ENCODE peak calls at places on chromosomes 2 and 18, in four cellular contexts. N is cardiac fibroblast, R is PC-3, I is BE2C. V is an unnamed sample.

GRCh38 chr2:37779123-37779522 is 107.7 kb upstream of the CDC42EP3 start:
- DNase-seq in I (no peak), R (no peak), N (no peak), V (no peak)

GRCh38 chr2:148756292-148756975 is 111.9 kb downstream of the EPC2 start:
- DNase-seq in N (peak), I (no peak), R (peak), V (peak)

GRCh38 chr2:71276311-71277158 is 49.6 kb upstream of the PAIP2B start:
- DNase-seq in I (peak), R (peak), N (peak), V (peak)

GRCh38 chr18:67519582-67519981 is 3.1 kb upstream of the DSEL start:
- DNase-seq in R (peak), N (peak), I (no peak), V (peak)

GRCh38 chr2:112623913-112624777 is 21.6 kb upstream of the SLC20A1 start:
- DNase-seq in I (no peak), N (peak), R (peak), V (peak)

GRCh38 chr2:38722271-38723115 is 28.7 kb downstream of the SRSF7 start:
- DNase-seq in R (no peak), I (no peak), N (no peak), V (no peak)

GRCh38 chr2:166651080-166651675 is 157.1 kb upstream of the SCN7A start:
- DNase-seq in R (peak), I (no peak), N (peak), V (peak)

GRCh38 chr18:74742573-74742972 is 144.9 kb downstream of the ZNF407 start:
- DNase-seq in R (no peak), I (no peak), N (no peak), V (peak)

GRCh38 chr2:226600184-226600583 is 199.4 kb downstream of the IRS1 start:
- DNase-seq in I (no peak), R (no peak), N (peak), V (no peak)

GRCh38 chr2:192087398-192087958 is 107.3 kb downstream of the TMEFF2 start:
- DNase-seq in N (no peak), I (no peak), R (peak), V (no peak)

GRCh38 chr2:147366281-147366680 is 478.5 kb upstream of the ACVR2A start:
- DNase-seq in N (no peak), R (peak), I (no peak), V (no peak)

GRCh38 chr2:181911830-181912229 is 20.3 kb downstream of the ITPRID2 start:
- DNase-seq in N (no peak), I (no peak), R (no peak), V (no peak)

GRCh38 chr2:203280428-203281064 is 41.7 kb downstream of the CYP20A1 start:
- DNase-seq in R (no peak), I (no peak), N (peak), V (peak)

GRCh38 chr2:9712263-9712662 is 81.5 kb upstream of the YWHAQ start:
- DNase-seq in I (no peak), R (no peak), N (no peak), V (no peak)

GRCh38 chr2:144414324-144414845 is 105.5 kb downstream of the ZEB2 start:
- DNase-seq in N (peak), I (no peak), R (peak), V (peak)

GRCh38 chr18:75353357-75353756 is 74.1 kb downstream of the SMIM21 start:
- DNase-seq in I (no peak), R (no peak), N (no peak), V (no peak)

GRCh38 chr2:171836151-171836910 is 57.7 kb downstream of the SLC25A12 start:
- DNase-seq in I (no peak), N (peak), R (no peak), V (peak)

GRCh38 chr2:241087420-241088268 is 14.4 kb downstream of the MTERF4 start:
- DNase-seq in I (no peak), N (no peak), R (no peak), V (no peak)

GRCh38 chr2:232927041-232927792 is 57.2 kb downstream of the SNORC start:
- DNase-seq in R (peak), I (no peak), N (peak), V (peak)

GRCh38 chr2:229431331-229431954 is 160.4 kb upstream of the PID1 start:
- DNase-seq in I (no peak), N (peak), R (peak), V (peak)

GRCh38 chr18:64409511-64409910 is 260.6 kb upstream of the LINC00305 start:
- DNase-seq in I (peak), R (peak), N (peak), V (peak)

GRCh38 chr2:138713069-138713496 is 67.1 kb downstream of the NXPH2 start:
- DNase-seq in N (no peak), R (no peak), I (no peak), V (no peak)

GRCh38 chr18:8506251-8507049 is 102.8 kb upstream of the RAB12 start:
- DNase-seq in I (no peak), N (no peak), R (no peak), V (no peak)

GRCh38 chr2:239756392-239757153 is 268.6 kb downstream of the NDUFA10 start:
- DNase-seq in R (no peak), I (no peak), N (peak), V (peak)

GRCh38 chr2:33478968-33479691 is 2.7 kb downstream of the RASGRP3 start:
- DNase-seq in I (no peak), R (no peak), N (no peak), V (no peak)

GRCh38 chr2:33475381-33476099 is 909 bp upstream of the RASGRP3 start:
- DNase-seq in I (peak), N (peak), R (peak), V (peak)

GRCh38 chr2:33477473-33478468 is 1.3 kb downstream of the RASGRP3 start:
- DNase-seq in R (no peak), N (no peak), I (no peak), V (no peak)

GRCh38 chr2:33476100-33476792 is at the start of gene RASGRP3:
- DNase-seq in R (peak), I (peak), N (peak), V (peak)

DNA sequence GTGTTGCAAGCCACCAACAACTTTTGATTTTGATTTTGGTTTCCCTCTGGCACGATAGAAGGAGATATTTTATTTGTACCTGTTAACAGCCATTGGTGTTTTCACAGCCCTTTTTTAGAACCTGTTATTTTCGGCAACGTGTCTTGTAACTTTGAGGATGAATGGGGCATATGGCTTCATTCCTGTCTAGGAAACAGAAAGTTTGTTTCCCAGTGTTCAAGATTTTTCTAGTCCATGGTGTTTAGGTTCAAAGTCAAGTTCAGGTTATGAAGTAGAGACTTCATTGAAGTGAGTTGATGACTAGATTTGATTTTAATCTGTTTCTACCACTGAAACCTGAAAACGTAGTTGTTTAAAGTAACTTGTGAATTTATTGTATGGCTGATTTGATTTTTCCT is 343 bp downstream of the RASGRP3 start:
- DNase-seq in I (no peak), R (no peak), N (no peak), V (no peak)
- H3K4me3 ChIP-seq in I (peak), R (peak), N (peak), V (peak)

DNA sequence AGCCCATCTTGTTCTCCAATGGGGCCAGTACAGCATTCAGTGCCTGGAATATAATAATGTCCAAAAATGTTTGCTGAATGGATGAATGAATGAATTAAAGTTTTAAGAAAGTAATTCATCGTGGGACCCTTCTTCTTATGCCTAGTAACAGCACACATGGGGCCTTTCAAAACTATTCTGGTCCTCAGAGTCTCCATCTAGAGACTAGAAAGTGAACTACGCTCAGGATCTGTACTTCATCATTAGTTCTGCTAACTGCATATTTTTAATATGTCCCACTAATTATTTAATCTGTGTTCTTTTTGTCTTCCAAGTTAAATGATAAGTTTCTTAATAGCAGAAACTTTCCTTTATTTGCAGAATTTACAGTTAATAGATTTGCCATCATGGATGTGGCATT is 172.5 kb downstream of the SMAD2 start:
- DNase-seq in R (peak), N (peak), I (no peak), V (peak)
- TF ChIP-seq CTCF in R (peak), N (peak), I (peak), V (peak)

GRCh38 chr2:98463551-98463971 is 18.9 kb downstream of the INPP4A start:
- DNase-seq in R (no peak), N (no peak), I (no peak), V (no peak)
- H3K4me3 ChIP-seq in R (no peak), N (no peak), I (no peak), V (no peak)

GRCh38 chr2:48187503-48187902 is 281.2 kb upstream of the FBXO11 start:
- DNase-seq in N (no peak), I (no peak), R (no peak), V (no peak)

GRCh38 chr2:48178611-48179010 is 272.3 kb upstream of the FBXO11 start:
- DNase-seq in I (no peak), N (no peak), R (no peak), V (no peak)

GRCh38 chr2:48180557-48180956 is 274.3 kb upstream of the FBXO11 start:
- DNase-seq in N (no peak), R (no peak), I (no peak), V (peak)

GRCh38 chr2:48183276-48183675 is 277.0 kb upstream of the FBXO11 start:
- DNase-seq in R (no peak), N (no peak), I (no peak), V (no peak)

GRCh38 chr2:48183991-48184390 is 277.7 kb upstream of the FBXO11 start:
- DNase-seq in I (no peak), N (no peak), R (no peak), V (no peak)
- TF ChIP-seq CTCF in I (no peak), N (no peak), R (no peak), V (no peak)

GRCh38 chr2:54977149-54977548 is 73.1 kb downstream of the RTN4 start:
- DNase-seq in R (no peak), N (no peak), I (no peak), V (no peak)
- H3K4me3 ChIP-seq in R (no peak), N (no peak), I (no peak), V (no peak)

DNA sequence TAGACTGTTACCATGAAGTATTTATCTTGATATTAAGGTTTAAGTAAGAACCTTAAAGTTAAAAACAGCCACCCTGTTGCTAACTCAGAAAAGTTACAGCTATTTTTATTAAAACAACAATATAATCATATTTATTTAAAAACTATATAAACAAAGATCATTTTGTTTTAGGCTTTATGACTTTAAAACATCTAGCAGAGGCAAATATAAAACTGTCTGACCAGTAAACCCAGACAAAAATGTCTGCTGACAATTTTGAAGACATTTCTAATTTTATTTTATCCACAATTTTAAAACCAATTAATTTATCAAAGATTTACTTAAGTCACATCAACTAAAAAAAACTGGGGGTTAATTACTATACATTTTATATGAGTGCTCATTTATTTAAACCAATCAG is 14.2 kb downstream of the RBM43 start:
- DNase-seq in I (no peak), N (no peak), R (no peak), V (no peak)
- TF ChIP-seq CTCF in I (no peak), N (no peak), R (no peak), V (no peak)

DNA sequence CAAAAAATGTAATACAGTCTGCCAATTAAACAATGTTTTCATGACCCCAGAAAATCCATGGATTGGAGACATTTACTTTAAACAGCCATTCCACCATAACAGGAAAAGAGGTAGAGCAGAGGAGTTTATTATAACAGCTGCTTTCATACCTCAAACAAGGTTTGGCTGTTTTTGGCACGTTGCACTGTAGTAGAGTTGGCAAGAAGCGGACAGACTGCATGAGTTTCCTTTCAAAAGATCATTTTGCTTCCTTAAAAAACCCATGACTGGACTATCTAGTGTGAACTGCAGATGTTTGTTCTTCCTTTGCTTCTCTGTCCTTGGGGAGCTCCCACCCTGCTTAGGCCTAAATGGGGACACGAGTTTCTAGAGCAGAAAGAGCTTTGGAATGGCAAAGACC is 108.5 kb upstream of the THOC1 start:
- DNase-seq in I (no peak), R (no peak), N (peak), V (peak)
- H3K4me3 ChIP-seq in I (no peak), R (no peak), N (no peak), V (no peak)

DNA sequence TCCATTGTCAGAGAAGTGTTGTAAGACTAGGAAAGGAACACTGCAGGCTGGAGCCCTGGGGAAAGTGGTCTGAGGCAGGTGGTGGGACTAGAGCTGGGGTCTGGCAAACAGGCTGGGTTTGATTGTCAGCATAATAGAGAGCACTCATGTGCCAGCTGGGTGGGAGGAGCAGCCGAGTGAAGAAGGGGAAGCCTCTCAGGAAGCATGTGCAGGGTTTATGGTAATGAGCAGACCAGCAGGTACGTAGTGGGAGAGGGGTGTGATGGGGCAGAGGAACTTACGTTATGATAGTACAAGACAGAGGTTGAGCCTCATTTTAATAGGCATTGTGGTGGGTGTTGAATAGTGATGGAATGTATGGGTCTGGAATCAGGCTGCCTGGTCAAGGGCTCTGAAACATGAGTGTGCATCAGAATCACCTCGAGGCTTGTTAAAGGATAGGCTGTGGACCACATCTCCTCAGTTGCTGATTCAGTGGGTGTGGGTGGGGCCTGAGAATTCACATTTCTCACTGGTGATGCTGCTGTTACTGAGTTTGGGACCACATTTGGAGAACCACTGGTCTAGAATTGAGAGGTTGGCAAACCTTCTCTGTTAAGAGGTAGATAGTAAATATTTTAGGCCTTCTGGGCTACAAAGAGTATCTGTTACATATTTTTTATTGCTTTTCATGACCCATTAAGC is 1.6 kb upstream of the MGAT5 start:
- DNase-seq in I (no peak), N (peak), R (no peak), V (peak)
- TF ChIP-seq CTCF in I (no peak), N (no peak), R (no peak), V (no peak)

DNA sequence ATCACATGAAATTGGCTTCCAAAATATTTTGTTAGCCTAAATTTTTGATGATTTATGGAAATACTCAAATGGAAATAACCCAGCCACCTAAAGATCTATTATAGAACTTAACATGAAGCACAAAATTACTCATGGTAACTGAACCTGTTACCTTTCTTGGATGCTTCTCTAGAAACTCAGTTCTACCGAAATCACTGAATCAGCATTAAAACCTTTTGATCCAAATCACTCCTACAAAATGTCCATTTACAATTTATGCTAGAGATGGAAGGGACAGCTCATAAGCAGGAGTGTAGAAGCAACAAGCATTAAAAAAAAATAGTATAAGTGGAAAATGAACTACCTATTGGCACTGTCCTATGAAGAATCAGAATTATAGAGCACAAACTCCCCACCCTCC is 2.1 kb downstream of the PRPF40A start:
- DNase-seq in R (no peak), N (no peak), I (no peak), V (no peak)
- H3K4me3 ChIP-seq in R (peak), N (no peak), I (no peak), V (no peak)

GRCh38 chr2:17309741-17310339 is 208.4 kb downstream of the RAD51AP2 start:
- DNase-seq in R (peak), I (peak), N (peak), V (peak)
- TF ChIP-seq CTCF in R (peak), I (peak), N (peak), V (peak)

V was measured in fibroblast of mammary gland.